ENCODE peak calls at places on chromosome 5, in ten cellular contexts. I, F, E, S, M, J, A, O, D and R are unnamed samples.

GRCh38 chr5:131305906-131306305 is 42.1 kb downstream of the CDC42SE2 start:
- DNase-seq in I (no peak), F (no peak), E (no peak), S (no peak), M (no peak), J (no peak), A (no peak), O (no peak), D (no peak), R (no peak)

GRCh38 chr5:173699959-173700358 is 83.5 kb upstream of the BOD1 start:
- DNase-seq in I (no peak), F (no peak), E (no peak), S (no peak), M (no peak), J (no peak), A (no peak), O (no peak), D (no peak), R (no peak)

GRCh38 chr5:179336126-179336870 is 9.0 kb downstream of the ADAMTS2 start:
- DNase-seq in I (no peak), F (peak), E (peak), S (no peak), M (no peak), J (no peak), A (no peak), O (no peak), D (no peak), R (no peak)

GRCh38 chr5:150588495-150588890 is 52.0 kb upstream of the SYNPO start:
- DNase-seq in I (peak), F (no peak), E (no peak), S (no peak), M (no peak), J (no peak), A (no peak), O (no peak), D (no peak), R (no peak)

GRCh38 chr5:91957671-91958070 is 574.6 kb upstream of the ARRDC3 start:
- DNase-seq in I (no peak), F (no peak), E (no peak), S (peak), M (no peak), J (no peak), A (no peak), O (no peak), D (no peak), R (no peak)

GRCh38 chr5:82222597-82223574 is 55.3 kb downstream of the RPS23 start:
- DNase-seq in I (no peak), F (no peak), E (no peak), S (peak), M (no peak), J (no peak), A (no peak), O (no peak), D (no peak), R (no peak)

GRCh38 chr5:122498163-122498562 is 186.1 kb downstream of the SNCAIP start:
- DNase-seq in I (no peak), F (no peak), E (no peak), S (peak), M (no peak), J (no peak), A (peak), O (no peak), D (no peak), R (peak)

GRCh38 chr5:149549461-149550266 is 1.6 kb downstream of the CSNK1A1 start:
- DNase-seq in I (no peak), F (no peak), E (no peak), S (peak), M (peak), J (no peak), A (peak), O (no peak), D (peak), R (peak)

GRCh38 chr5:116536279-116537161 is 38.1 kb downstream of the SEMA6A start:
- DNase-seq in I (no peak), F (no peak), E (no peak), S (no peak), M (no peak), J (no peak), A (peak), O (no peak), D (no peak), R (no peak)

GRCh38 chr5:54195701-54196100 is 114.7 kb downstream of the ARL15 start:
- DNase-seq in I (no peak), F (no peak), E (no peak), S (peak), M (no peak), J (no peak), A (no peak), O (no peak), D (no peak), R (no peak)

GRCh38 chr5:142327111-142327842 is 2.5 kb upstream of the SPRY4 start:
- DNase-seq in I (no peak), F (no peak), E (no peak), S (peak), M (no peak), J (no peak), A (no peak), O (no peak), D (no peak), R (peak)

GRCh38 chr5:61575581-61575980 is 243.5 kb downstream of the ZSWIM6 start:
- DNase-seq in I (no peak), F (no peak), E (no peak), S (no peak), M (no peak), J (no peak), A (no peak), O (no peak), D (no peak), R (no peak)

GRCh38 chr5:116530276-116530675 is 44.3 kb downstream of the SEMA6A start:
- DNase-seq in I (no peak), F (no peak), E (no peak), S (no peak), M (no peak), J (no peak), A (no peak), O (no peak), D (no peak), R (no peak)

GRCh38 chr5:13478831-13479465 is 465.5 kb downstream of the DNAH5 start:
- DNase-seq in I (no peak), F (no peak), E (no peak), S (peak), M (peak), J (no peak), A (peak), O (peak), D (no peak), R (peak)

GRCh38 chr5:174189638-174190037 is 144.1 kb downstream of the NSG2 start:
- DNase-seq in I (no peak), F (no peak), E (no peak), S (no peak), M (no peak), J (no peak), A (no peak), O (no peak), D (no peak), R (peak)

GRCh38 chr5:62208218-62208852 is 97.7 kb upstream of the KIF2A start:
- DNase-seq in I (no peak), F (no peak), E (no peak), S (no peak), M (no peak), J (no peak), A (no peak), O (no peak), D (no peak), R (no peak)

DNA sequence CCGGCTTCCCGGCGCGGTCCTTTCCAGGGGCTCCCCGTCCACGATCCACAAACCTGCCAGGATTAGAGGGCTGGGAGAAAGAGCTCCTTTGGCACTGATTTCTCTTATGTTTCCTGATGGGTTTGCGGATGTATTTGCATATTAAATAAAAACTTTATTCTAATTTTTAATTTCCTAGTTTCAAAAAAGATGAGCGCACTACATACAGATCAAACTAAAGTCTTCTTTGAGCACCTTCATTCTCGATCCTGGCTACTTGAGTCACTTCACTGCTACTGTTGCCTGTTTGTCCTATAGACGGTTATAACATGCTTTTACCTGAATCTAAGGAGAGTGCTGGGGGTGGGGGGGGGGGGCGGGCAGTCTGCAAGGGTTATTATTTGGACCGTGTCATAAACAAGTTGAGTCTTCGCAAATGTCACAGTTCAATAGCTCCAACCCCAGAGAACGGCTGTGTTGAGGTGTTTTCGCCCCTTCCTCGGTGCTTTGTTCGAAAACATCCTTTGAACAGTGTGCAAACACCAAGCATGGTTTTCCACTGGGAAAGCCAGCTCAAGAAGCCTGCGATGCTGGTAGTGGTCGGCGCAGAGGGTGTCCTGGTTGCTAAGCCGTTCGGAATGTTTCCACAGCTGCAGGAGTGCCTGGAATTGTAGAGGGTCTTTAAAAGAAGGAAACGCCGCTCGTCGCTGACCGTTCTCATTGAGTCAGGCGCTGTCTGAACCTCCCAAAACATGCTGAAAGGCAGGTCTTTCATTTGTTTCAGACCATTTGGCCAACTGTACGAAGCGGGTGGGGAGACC is 1.1 kb upstream of the STK10 start:
- DNase-seq in I (no peak), F (no peak), E (peak), S (no peak), M (no peak), J (no peak), A (no peak), O (no peak), D (no peak), R (peak)
- H3K27ac ChIP-seq in I (peak), F (peak), E (no peak), S (no peak), M (peak), J (peak), A (no peak), O (peak), D (peak), R (peak)

DNA sequence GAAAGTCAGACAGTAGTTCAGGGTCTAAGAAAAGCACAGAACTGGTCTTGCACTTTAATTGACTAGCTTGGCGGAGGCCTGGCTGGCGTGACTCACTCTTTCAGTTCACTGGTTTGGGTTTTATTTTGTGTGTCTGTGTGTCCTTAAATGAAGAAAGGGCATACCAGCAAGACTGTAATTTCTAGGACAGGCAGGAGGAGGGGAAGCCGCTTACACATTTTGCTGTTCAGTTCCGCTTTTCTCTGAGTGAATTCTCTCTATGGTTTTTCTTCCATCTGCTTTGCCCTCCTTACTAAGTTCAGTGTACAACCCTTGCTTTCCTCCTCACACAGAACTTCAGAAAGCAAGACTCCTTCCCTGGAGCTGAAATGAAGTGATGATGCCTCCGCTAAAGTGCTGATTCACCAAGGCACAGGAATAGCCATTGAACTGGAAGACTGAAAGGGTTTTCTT is 150.8 kb downstream of the MEF2C start:
- DNase-seq in I (no peak), F (peak), E (peak), S (peak), M (peak), J (peak), A (no peak), O (no peak), D (no peak), R (no peak)
- H3K27ac ChIP-seq in I (no peak), F (peak), E (peak), S (peak), M (peak), J (peak), A (no peak), O (no peak), D (no peak), R (no peak)

DNA sequence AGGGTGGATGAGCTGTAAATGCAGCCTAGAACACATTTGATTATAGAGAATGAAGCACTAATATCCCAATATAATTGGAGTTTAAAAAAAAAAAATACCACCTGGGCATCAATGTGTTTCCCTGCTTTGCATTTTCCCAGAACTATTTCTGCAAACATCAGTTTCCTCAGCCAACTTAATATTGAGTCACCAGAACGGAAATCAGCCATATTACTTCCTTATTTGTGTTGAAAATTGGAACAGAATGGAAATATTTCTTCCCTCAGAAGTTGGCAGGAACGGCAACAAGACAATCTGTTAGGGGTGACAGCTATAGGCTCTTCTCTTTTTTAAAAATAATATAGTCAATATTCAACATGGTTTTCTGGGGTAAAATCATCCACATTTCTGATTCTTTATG is 4.0 kb downstream of the MFAP3 start:
- DNase-seq in I (no peak), F (no peak), E (no peak), S (peak), M (no peak), J (no peak), A (no peak), O (no peak), D (no peak), R (no peak)
- H3K27ac ChIP-seq in I (no peak), F (no peak), E (no peak), S (no peak), M (peak), J (peak), A (no peak), O (no peak), D (no peak), R (no peak)

GRCh38 chr5:140319833-140320232 is 16.9 kb upstream of the PFDN1 start:
- DNase-seq in I (no peak), F (no peak), E (no peak), S (no peak), M (no peak), J (no peak), A (no peak), O (no peak), D (no peak), R (no peak)

GRCh38 chr5:140321796-140322195 is 18.9 kb upstream of the PFDN1 start:
- DNase-seq in I (peak), F (peak), E (no peak), S (no peak), M (peak), J (peak), A (peak), O (no peak), D (no peak), R (no peak)

GRCh38 chr5:140317859-140318258 is 15.0 kb upstream of the PFDN1 start:
- DNase-seq in I (no peak), F (no peak), E (no peak), S (peak), M (no peak), J (no peak), A (no peak), O (no peak), D (no peak), R (no peak)

GRCh38 chr5:140322751-140323731 is 20.1 kb upstream of the PFDN1 start:
- DNase-seq in I (no peak), F (no peak), E (peak), S (peak), M (no peak), J (peak), A (peak), O (peak), D (no peak), R (peak)

DNA sequence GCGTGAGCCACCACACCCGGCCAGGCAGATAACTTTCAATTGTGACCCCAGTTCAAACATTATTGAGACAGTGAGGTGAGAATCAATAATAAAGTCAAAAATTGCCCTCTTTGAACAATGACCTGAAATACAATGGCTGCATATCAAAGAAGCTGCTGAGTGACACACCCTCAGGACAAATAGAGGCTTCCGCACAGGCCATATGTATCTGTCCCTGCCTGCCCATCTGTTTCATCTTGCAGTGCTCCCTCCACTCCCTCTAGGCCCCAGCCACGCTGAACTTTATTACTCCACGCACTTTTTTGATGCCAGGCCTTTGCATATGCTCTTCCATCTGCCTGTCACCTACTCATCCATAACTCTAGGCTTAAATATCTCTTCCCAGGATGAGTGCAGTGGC is 15.9 kb upstream of the PFDN1 start:
- DNase-seq in I (no peak), F (no peak), E (no peak), S (no peak), M (no peak), J (no peak), A (no peak), O (no peak), D (no peak), R (no peak)
- H3K27ac ChIP-seq in I (no peak), F (no peak), E (no peak), S (no peak), M (no peak), J (no peak), A (no peak), O (no peak), D (no peak), R (no peak)

GRCh38 chr5:136056336-136056735 is 27.5 kb downstream of the TGFBI start:
- DNase-seq in I (no peak), F (no peak), E (no peak), S (no peak), M (no peak), J (no peak), A (no peak), O (no peak), D (no peak), R (no peak)
- H3K27ac ChIP-seq in I (no peak), F (no peak), E (no peak), S (peak), M (no peak), J (no peak), A (no peak), O (peak), D (no peak), R (no peak)

DNA sequence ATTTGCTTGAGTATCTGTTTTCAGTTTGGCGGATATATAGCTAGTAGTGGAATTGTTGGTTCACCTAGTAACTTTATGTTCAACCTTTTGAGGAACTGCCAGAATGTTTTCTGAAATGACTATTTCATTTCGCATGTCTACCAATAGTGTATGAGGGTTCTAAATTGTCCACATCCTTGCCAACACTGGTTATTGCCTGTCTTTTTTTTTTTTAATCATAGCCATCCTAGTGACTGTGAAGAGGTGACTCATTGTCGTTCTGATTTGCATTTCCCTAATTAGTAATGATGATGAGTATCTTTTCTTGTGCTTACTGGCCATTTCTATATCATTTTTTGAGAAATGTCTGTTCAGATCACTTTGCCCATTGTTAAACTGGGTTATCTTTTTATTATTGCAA is 52.5 kb downstream of the PRLR start:
- DNase-seq in I (no peak), F (no peak), E (no peak), S (no peak), M (no peak), J (no peak), A (no peak), O (no peak), D (no peak), R (no peak)
- H3K27ac ChIP-seq in I (no peak), F (no peak), E (no peak), S (no peak), M (no peak), J (no peak), A (no peak), O (no peak), D (no peak), R (no peak)